ENCODE peak calls at places on chromosomes 11 and 22, in four cellular contexts. One of them, this sample, is unnamed.

GRCh38 chr11:112928136-112928535 is 33.1 kb upstream of the NCAM1 start:
- DNase-seq in heart right ventricle: no peak
- DNase-seq in BJ: no peak
- DNase-seq in NT2/D1: no peak
- DNase-seq in this sample: no peak

GRCh38 chr11:62337682-62338181 is 484 bp downstream of the ASRGL1 start:
- DNase-seq in heart right ventricle: peak
- DNase-seq in BJ: no peak
- DNase-seq in NT2/D1: no peak
- DNase-seq in this sample: no peak

GRCh38 chr11:64207247-64208085 is 945 bp downstream of the FERMT3 start:
- DNase-seq in heart right ventricle: peak
- DNase-seq in BJ: peak
- DNase-seq in NT2/D1: no peak
- DNase-seq in this sample: peak

GRCh38 chr11:97754976-97755375 is 1265.8 kb upstream of the CNTN5 start:
- DNase-seq in heart right ventricle: no peak
- DNase-seq in BJ: no peak
- DNase-seq in NT2/D1: no peak
- DNase-seq in this sample: no peak

GRCh38 chr11:132095230-132096165 is 725.1 kb downstream of the NTM start:
- DNase-seq in heart right ventricle: no peak
- DNase-seq in BJ: no peak
- DNase-seq in NT2/D1: no peak
- DNase-seq in this sample: no peak

GRCh38 chr11:101456812-101457211 is 127.0 kb downstream of the TRPC6 start:
- DNase-seq in heart right ventricle: no peak
- DNase-seq in BJ: no peak
- DNase-seq in NT2/D1: no peak
- DNase-seq in this sample: no peak

GRCh38 chr11:94144233-94144632 is 15.6 kb downstream of the PANX1 start:
- DNase-seq in heart right ventricle: no peak
- DNase-seq in BJ: no peak
- DNase-seq in NT2/D1: no peak
- DNase-seq in this sample: no peak

GRCh38 chr11:79025622-79026021 is 415.2 kb downstream of the TENM4 start:
- DNase-seq in heart right ventricle: no peak
- DNase-seq in BJ: no peak
- DNase-seq in NT2/D1: peak
- DNase-seq in this sample: no peak

GRCh38 chr22:19620742-19621371 is 93.4 kb upstream of the SEPTIN5 start:
- DNase-seq in heart right ventricle: no peak
- DNase-seq in BJ: no peak
- DNase-seq in NT2/D1: no peak
- DNase-seq in this sample: no peak

GRCh38 chr11:104320091-104320490 is 156.1 kb upstream of the PDGFD start:
- DNase-seq in heart right ventricle: no peak
- DNase-seq in BJ: no peak
- DNase-seq in NT2/D1: no peak
- DNase-seq in this sample: no peak

GRCh38 chr22:20117656-20118571 is 888 bp upstream of the TRMT2A start:
- DNase-seq in heart right ventricle: peak
- DNase-seq in BJ: no peak
- DNase-seq in NT2/D1: no peak
- DNase-seq in this sample: no peak

GRCh38 chr11:29008481-29008880 is 900.3 kb downstream of the METTL15 start:
- DNase-seq in heart right ventricle: no peak
- DNase-seq in BJ: no peak
- DNase-seq in NT2/D1: no peak
- DNase-seq in this sample: no peak

GRCh38 chr11:70111269-70112016 is 33.3 kb downstream of the ANO1 start:
- DNase-seq in heart right ventricle: peak
- DNase-seq in BJ: no peak
- DNase-seq in NT2/D1: no peak
- DNase-seq in this sample: no peak

GRCh38 chr11:130070829-130071205 is 1.1 kb downstream of the APLP2 start:
- DNase-seq in heart right ventricle: no peak
- DNase-seq in BJ: no peak
- DNase-seq in NT2/D1: no peak
- DNase-seq in this sample: no peak

GRCh38 chr11:68707527-68707926 is 23.2 kb downstream of the GAL start:
- DNase-seq in heart right ventricle: no peak
- DNase-seq in BJ: no peak
- DNase-seq in NT2/D1: no peak
- DNase-seq in this sample: no peak

GRCh38 chr22:24703101-24703500 is 71.4 kb downstream of the PIWIL3 start:
- DNase-seq in heart right ventricle: peak
- DNase-seq in BJ: no peak
- DNase-seq in NT2/D1: no peak
- DNase-seq in this sample: no peak

GRCh38 chr11:47573321-47573720 is 5.4 kb downstream of the KBTBD4 start:
- DNase-seq in heart right ventricle: peak
- DNase-seq in BJ: no peak
- DNase-seq in NT2/D1: no peak
- DNase-seq in this sample: no peak

GRCh38 chr11:96098511-96099241 is 174.8 kb upstream of the MTMR2 start:
- DNase-seq in heart right ventricle: no peak
- DNase-seq in BJ: no peak
- DNase-seq in NT2/D1: no peak
- DNase-seq in this sample: no peak

GRCh38 chr11:123851110-123851509 is 34.4 kb downstream of the TMEM225 start:
- DNase-seq in heart right ventricle: no peak
- DNase-seq in BJ: no peak
- DNase-seq in NT2/D1: no peak
- DNase-seq in this sample: no peak

GRCh38 chr22:45912910-45913309 is 64.1 kb downstream of the WNT7B start:
- DNase-seq in heart right ventricle: no peak
- DNase-seq in BJ: no peak
- DNase-seq in NT2/D1: no peak
- DNase-seq in this sample: no peak

GRCh38 chr22:37057796-37058510 is 6.4 kb downstream of the KCTD17 start:
- DNase-seq in heart right ventricle: no peak
- DNase-seq in BJ: no peak
- DNase-seq in NT2/D1: no peak
- DNase-seq in this sample: no peak

GRCh38 chr22:22384668-22385244 is 123.8 kb downstream of the ZNF280B start:
- DNase-seq in heart right ventricle: no peak
- DNase-seq in BJ: no peak
- DNase-seq in NT2/D1: no peak
- DNase-seq in this sample: no peak

GRCh38 chr11:73916435-73916834 is 34.4 kb upstream of the DNAJB13 start:
- DNase-seq in heart right ventricle: no peak
- DNase-seq in BJ: no peak
- DNase-seq in NT2/D1: no peak
- DNase-seq in this sample: no peak

GRCh38 chr22:26443901-26444300 is 14.8 kb downstream of the ASPHD2 start:
- DNase-seq in heart right ventricle: no peak
- DNase-seq in BJ: no peak
- DNase-seq in NT2/D1: no peak
- DNase-seq in this sample: no peak

GRCh38 chr11:34204396-34205279 is 99.2 kb downstream of the NAT10 start:
- DNase-seq in heart right ventricle: no peak
- DNase-seq in BJ: no peak
- DNase-seq in NT2/D1: peak
- DNase-seq in this sample: no peak

GRCh38 chr22:19336133-19337075 is 44.9 kb upstream of the CLTCL1 start:
- DNase-seq in heart right ventricle: no peak
- DNase-seq in BJ: no peak
- DNase-seq in NT2/D1: no peak
- DNase-seq in this sample: no peak

GRCh38 chr11:103699216-103699615 is 337.2 kb upstream of the DDI1 start:
- DNase-seq in heart right ventricle: no peak
- DNase-seq in BJ: no peak
- DNase-seq in NT2/D1: no peak
- DNase-seq in this sample: no peak

GRCh38 chr22:50621948-50622722 is 5.8 kb downstream of the ARSA start:
- DNase-seq in heart right ventricle: no peak
- DNase-seq in BJ: no peak
- DNase-seq in NT2/D1: no peak
- DNase-seq in this sample: no peak
- H3K4me3 ChIP-seq in heart right ventricle: no peak
- H3K4me3 ChIP-seq in BJ: no peak
- H3K4me3 ChIP-seq in NT2/D1: no peak
- H3K4me3 ChIP-seq in this sample: no peak

GRCh38 chr11:77410076-77410827 is 63.6 kb downstream of the PAK1 start:
- DNase-seq in heart right ventricle: no peak
- DNase-seq in BJ: no peak
- DNase-seq in NT2/D1: no peak
- DNase-seq in this sample: no peak
- H3K4me3 ChIP-seq in heart right ventricle: peak
- H3K4me3 ChIP-seq in BJ: no peak
- H3K4me3 ChIP-seq in NT2/D1: peak
- H3K4me3 ChIP-seq in this sample: no peak

GRCh38 chr11:315516-315994 is 1.7 kb downstream of the IFITM1 start:
- DNase-seq in heart right ventricle: no peak
- DNase-seq in BJ: no peak
- DNase-seq in NT2/D1: no peak
- DNase-seq in this sample: no peak
- H3K4me3 ChIP-seq in heart right ventricle: peak
- H3K4me3 ChIP-seq in BJ: peak
- H3K4me3 ChIP-seq in NT2/D1: peak
- H3K4me3 ChIP-seq in this sample: peak

GRCh38 chr11:8167796-8168195 is 1.0 kb downstream of the RIC3 start:
- DNase-seq in heart right ventricle: no peak
- DNase-seq in BJ: no peak
- DNase-seq in NT2/D1: no peak
- DNase-seq in this sample: no peak

GRCh38 chr11:8168485-8169257 is at the start of gene RIC3:
- DNase-seq in heart right ventricle: peak
- DNase-seq in BJ: no peak
- DNase-seq in NT2/D1: peak
- DNase-seq in this sample: no peak
- H3K4me3 ChIP-seq in heart right ventricle: peak
- H3K4me3 ChIP-seq in BJ: no peak
- H3K4me3 ChIP-seq in NT2/D1: peak
- H3K4me3 ChIP-seq in this sample: no peak